ENCODE peak calls at places on chromosomes 2 and 18, in eight cellular contexts. One of them, this sample, is unnamed.
A peak's percentile ranks its signal among the peaks of the same experiment; 100 is the strongest.

GRCh38 chr2:65669574-65669973 is 237.2 kb upstream of the SPRED2 start:
- DNase-seq in mesendoderm: no peak
- DNase-seq in AG10803: no peak
- DNase-seq in HEK293T: no peak
- DNase-seq in ureter: no peak
- DNase-seq in GM23338: no peak
- DNase-seq in NCI-H1105: no peak
- DNase-seq in upper lobe of left lung: no peak
- DNase-seq in this sample: no peak

GRCh38 chr2:132448771-132449170 is 32.2 kb downstream of the GPR39 start:
- DNase-seq in mesendoderm: peak; percentile 56
- DNase-seq in AG10803: peak; percentile 32
- DNase-seq in HEK293T: peak; percentile 30
- DNase-seq in ureter: no peak
- DNase-seq in GM23338: peak; percentile 65
- DNase-seq in NCI-H1105: peak; percentile 4
- DNase-seq in upper lobe of left lung: no peak
- DNase-seq in this sample: no peak

GRCh38 chr2:11656671-11657101 is 13.3 kb downstream of the NTSR2 start:
- DNase-seq in mesendoderm: no peak
- DNase-seq in AG10803: no peak
- DNase-seq in HEK293T: no peak
- DNase-seq in ureter: no peak
- DNase-seq in GM23338: no peak
- DNase-seq in NCI-H1105: no peak
- DNase-seq in upper lobe of left lung: peak; percentile 83
- DNase-seq in this sample: no peak

GRCh38 chr2:80281083-80281482 is 23.5 kb downstream of the LRRTM1 start:
- DNase-seq in mesendoderm: no peak
- DNase-seq in AG10803: no peak
- DNase-seq in HEK293T: no peak
- DNase-seq in ureter: no peak
- DNase-seq in GM23338: no peak
- DNase-seq in NCI-H1105: no peak
- DNase-seq in upper lobe of left lung: no peak
- DNase-seq in this sample: no peak

GRCh38 chr2:96409543-96410184 is 74.1 kb downstream of the NCAPH start:
- DNase-seq in mesendoderm: no peak
- DNase-seq in AG10803: no peak
- DNase-seq in HEK293T: no peak
- DNase-seq in ureter: peak; percentile 44
- DNase-seq in GM23338: no peak
- DNase-seq in NCI-H1105: peak; percentile 70
- DNase-seq in upper lobe of left lung: peak; percentile 76
- DNase-seq in this sample: no peak

GRCh38 chr2:175187378-175187777 is 5.9 kb upstream of the ATP5MC3 start:
- DNase-seq in mesendoderm: peak; percentile 81
- DNase-seq in AG10803: no peak
- DNase-seq in HEK293T: peak; percentile 30
- DNase-seq in ureter: no peak
- DNase-seq in GM23338: peak; percentile 65
- DNase-seq in NCI-H1105: no peak
- DNase-seq in upper lobe of left lung: no peak
- DNase-seq in this sample: no peak

GRCh38 chr2:239152916-239153305 is 247.9 kb downstream of the HDAC4 start:
- DNase-seq in mesendoderm: no peak
- DNase-seq in AG10803: no peak
- DNase-seq in HEK293T: no peak
- DNase-seq in ureter: no peak
- DNase-seq in GM23338: no peak
- DNase-seq in NCI-H1105: no peak
- DNase-seq in upper lobe of left lung: no peak
- DNase-seq in this sample: no peak

GRCh38 chr2:171469176-171469575 is 35.1 kb downstream of the DCAF17 start:
- DNase-seq in mesendoderm: peak; percentile 53
- DNase-seq in AG10803: peak; percentile 61
- DNase-seq in HEK293T: no peak
- DNase-seq in ureter: no peak
- DNase-seq in GM23338: no peak
- DNase-seq in NCI-H1105: no peak
- DNase-seq in upper lobe of left lung: no peak
- DNase-seq in this sample: no peak

GRCh38 chr2:15043336-15044058 is 411.0 kb downstream of the LRATD1 start:
- DNase-seq in mesendoderm: peak; percentile 16
- DNase-seq in AG10803: no peak
- DNase-seq in HEK293T: no peak
- DNase-seq in ureter: no peak
- DNase-seq in GM23338: no peak
- DNase-seq in NCI-H1105: no peak
- DNase-seq in upper lobe of left lung: no peak
- DNase-seq in this sample: no peak

GRCh38 chr2:230668184-230668938 is 44.3 kb upstream of the CAB39 start:
- DNase-seq in mesendoderm: no peak
- DNase-seq in AG10803: no peak
- DNase-seq in HEK293T: no peak
- DNase-seq in ureter: no peak
- DNase-seq in GM23338: no peak
- DNase-seq in NCI-H1105: no peak
- DNase-seq in upper lobe of left lung: peak; percentile 81
- DNase-seq in this sample: no peak

GRCh38 chr2:180847073-180847472 is 133.3 kb upstream of the UBE2E3 start:
- DNase-seq in mesendoderm: no peak
- DNase-seq in AG10803: no peak
- DNase-seq in HEK293T: no peak
- DNase-seq in ureter: no peak
- DNase-seq in GM23338: no peak
- DNase-seq in NCI-H1105: no peak
- DNase-seq in upper lobe of left lung: no peak
- DNase-seq in this sample: no peak

GRCh38 chr2:176415946-176416499 is 146.8 kb downstream of the MTX2 start:
- DNase-seq in mesendoderm: no peak
- DNase-seq in AG10803: no peak
- DNase-seq in HEK293T: no peak
- DNase-seq in ureter: no peak
- DNase-seq in GM23338: no peak
- DNase-seq in NCI-H1105: no peak
- DNase-seq in upper lobe of left lung: no peak
- DNase-seq in this sample: no peak

GRCh38 chr2:26243643-26244478 is 571 bp downstream of the HADHA start:
- DNase-seq in mesendoderm: peak; percentile 46
- DNase-seq in AG10803: peak; percentile 27
- DNase-seq in HEK293T: peak; percentile 16
- DNase-seq in ureter: no peak
- DNase-seq in GM23338: peak; percentile 47
- DNase-seq in NCI-H1105: peak; percentile 17
- DNase-seq in upper lobe of left lung: no peak
- DNase-seq in this sample: no peak

GRCh38 chr2:129730979-129731378 is 248.5 kb upstream of the RAB6C start:
- DNase-seq in mesendoderm: no peak
- DNase-seq in AG10803: no peak
- DNase-seq in HEK293T: no peak
- DNase-seq in ureter: peak; percentile 18
- DNase-seq in GM23338: no peak
- DNase-seq in NCI-H1105: no peak
- DNase-seq in upper lobe of left lung: no peak
- DNase-seq in this sample: no peak

GRCh38 chr2:65730186-65730585 is 297.8 kb upstream of the SPRED2 start:
- DNase-seq in mesendoderm: no peak
- DNase-seq in AG10803: no peak
- DNase-seq in HEK293T: no peak
- DNase-seq in ureter: no peak
- DNase-seq in GM23338: no peak
- DNase-seq in NCI-H1105: no peak
- DNase-seq in upper lobe of left lung: no peak
- DNase-seq in this sample: no peak

GRCh38 chr2:100606332-100606731 is 43.5 kb downstream of the PDCL3 start:
- DNase-seq in mesendoderm: no peak
- DNase-seq in AG10803: no peak
- DNase-seq in HEK293T: no peak
- DNase-seq in ureter: no peak
- DNase-seq in GM23338: no peak
- DNase-seq in NCI-H1105: no peak
- DNase-seq in upper lobe of left lung: no peak
- DNase-seq in this sample: no peak

GRCh38 chr2:238242731-238243495 is 3.1 kb upstream of the HES6 start:
- DNase-seq in mesendoderm: peak; percentile 36
- DNase-seq in AG10803: no peak
- DNase-seq in HEK293T: no peak
- DNase-seq in ureter: no peak
- DNase-seq in GM23338: no peak
- DNase-seq in NCI-H1105: peak; percentile 60
- DNase-seq in upper lobe of left lung: no peak
- DNase-seq in this sample: no peak

GRCh38 chr2:30267576-30267975 is 36.2 kb downstream of the LBH start:
- DNase-seq in mesendoderm: no peak
- DNase-seq in AG10803: no peak
- DNase-seq in HEK293T: no peak
- DNase-seq in ureter: no peak
- DNase-seq in GM23338: no peak
- DNase-seq in NCI-H1105: no peak
- DNase-seq in upper lobe of left lung: no peak
- DNase-seq in this sample: no peak

GRCh38 chr18:59881728-59882685 is 17.8 kb upstream of the PMAIP1 start:
- DNase-seq in mesendoderm: peak; percentile 51
- DNase-seq in AG10803: peak; percentile 56
- DNase-seq in HEK293T: no peak
- DNase-seq in ureter: no peak
- DNase-seq in GM23338: no peak
- DNase-seq in NCI-H1105: no peak
- DNase-seq in upper lobe of left lung: no peak
- DNase-seq in this sample: no peak

GRCh38 chr2:39688181-39688580 is 22.5 kb downstream of the TMEM178A start:
- DNase-seq in mesendoderm: peak; percentile 57
- DNase-seq in AG10803: no peak
- DNase-seq in HEK293T: no peak
- DNase-seq in ureter: no peak
- DNase-seq in GM23338: no peak
- DNase-seq in NCI-H1105: no peak
- DNase-seq in upper lobe of left lung: no peak
- DNase-seq in this sample: no peak

GRCh38 chr2:30670453-30670852 is 136.8 kb downstream of the CAPN13 start:
- DNase-seq in mesendoderm: peak; percentile 62
- DNase-seq in AG10803: no peak
- DNase-seq in HEK293T: no peak
- DNase-seq in ureter: no peak
- DNase-seq in GM23338: peak; percentile 52
- DNase-seq in NCI-H1105: no peak
- DNase-seq in upper lobe of left lung: no peak
- DNase-seq in this sample: no peak

GRCh38 chr2:68487773-68488355 is 20.5 kb downstream of the APLF start:
- DNase-seq in mesendoderm: no peak
- DNase-seq in AG10803: peak; percentile 31
- DNase-seq in HEK293T: no peak
- DNase-seq in ureter: no peak
- DNase-seq in GM23338: peak; percentile 47
- DNase-seq in NCI-H1105: peak; percentile 12
- DNase-seq in upper lobe of left lung: no peak
- DNase-seq in this sample: no peak

GRCh38 chr18:79923896-79924585 is 27.4 kb downstream of the SLC66A2 start:
- DNase-seq in mesendoderm: no peak
- DNase-seq in AG10803: no peak
- DNase-seq in HEK293T: no peak
- DNase-seq in ureter: no peak
- DNase-seq in GM23338: no peak
- DNase-seq in NCI-H1105: no peak
- DNase-seq in upper lobe of left lung: no peak
- DNase-seq in this sample: no peak

GRCh38 chr2:230798769-230799399 is 65.9 kb upstream of the ITM2C start:
- DNase-seq in mesendoderm: peak; percentile 68
- DNase-seq in AG10803: peak; percentile 59
- DNase-seq in HEK293T: peak; percentile 43
- DNase-seq in ureter: no peak
- DNase-seq in GM23338: peak; percentile 80
- DNase-seq in NCI-H1105: no peak
- DNase-seq in upper lobe of left lung: no peak
- DNase-seq in this sample: no peak

GRCh38 chr2:54287532-54287931 is 31.5 kb upstream of the TSPYL6 start:
- DNase-seq in mesendoderm: no peak
- DNase-seq in AG10803: peak; percentile 44
- DNase-seq in HEK293T: no peak
- DNase-seq in ureter: no peak
- DNase-seq in GM23338: no peak
- DNase-seq in NCI-H1105: no peak
- DNase-seq in upper lobe of left lung: no peak
- DNase-seq in this sample: no peak